ENCODE peak calls at places on chromosomes 16 and 17, in eight cellular contexts. W, D, J, X, F, V, H and N are unnamed samples.

GRCh38 chr17:18257268-18257681 is 1.3 kb downstream of the FLII start:
- DNase-seq in W (no peak), D (no peak), J (no peak), X (no peak), F (no peak), V (no peak), H (no peak), N (no peak)

GRCh38 chr16:11632455-11632921 is 35.8 kb upstream of the SNN start:
- DNase-seq in W (peak; percentile 88), D (peak; percentile 82), J (peak; percentile 78), X (no peak), F (no peak), V (peak; percentile 92), H (no peak), N (no peak)

GRCh38 chr16:49839462-49839825 is 16.5 kb downstream of the ZNF423 start:
- DNase-seq in W (no peak), D (no peak), J (no peak), X (no peak), F (no peak), V (no peak), H (no peak), N (no peak)

GRCh38 chr17:33686171-33686570 is 393.1 kb upstream of the ASIC2 start:
- DNase-seq in W (no peak), D (no peak), J (no peak), X (peak; percentile 28), F (no peak), V (no peak), H (no peak), N (no peak)

GRCh38 chr17:57523926-57524634 is 221.0 kb downstream of the CCDC182 start:
- DNase-seq in W (peak; percentile 42), D (peak; percentile 68), J (peak; percentile 40), X (peak; percentile 91), F (peak; percentile 56), V (peak; percentile 59), H (peak; percentile 71), N (no peak)

GRCh38 chr16:1642148-1642547 is 30.0 kb downstream of the CRAMP1 start:
- DNase-seq in W (no peak), D (no peak), J (no peak), X (no peak), F (peak; percentile 83), V (no peak), H (peak; percentile 77), N (no peak)

GRCh38 chr17:39757176-39757662 is 19.5 kb downstream of the GRB7 start:
- DNase-seq in W (no peak), D (no peak), J (no peak), X (no peak), F (no peak), V (no peak), H (no peak), N (no peak)

GRCh38 chr16:66030036-66030435 is 336.5 kb upstream of the CDH5 start:
- DNase-seq in W (peak; percentile 79), D (peak; percentile 43), J (peak; percentile 64), X (no peak), F (no peak), V (no peak), H (no peak), N (peak; percentile 40)

GRCh38 chr17:50201226-50201854 is at the start of gene COL1A1:
- DNase-seq in W (peak; percentile 94), D (peak; percentile 95), J (peak; percentile 90), X (no peak), F (no peak), V (peak; percentile 93), H (peak; percentile 80), N (no peak)

GRCh38 chr16:74738134-74738541 is 36.5 kb downstream of the FA2H start:
- DNase-seq in W (no peak), D (no peak), J (no peak), X (peak; percentile 91), F (no peak), V (no peak), H (no peak), N (no peak)

GRCh38 chr17:40174528-40174927 is 2.7 kb upstream of the RAPGEFL1 start:
- DNase-seq in W (no peak), D (no peak), J (no peak), X (no peak), F (no peak), V (no peak), H (no peak), N (no peak)

GRCh38 chr17:49021095-49021767 is 24.0 kb downstream of the IGF2BP1 start:
- DNase-seq in W (no peak), D (peak; percentile 59), J (peak; percentile 16), X (no peak), F (no peak), V (peak; percentile 44), H (no peak), N (no peak)

GRCh38 chr16:58414938-58415451 is 22.7 kb downstream of the GINS3 start:
- DNase-seq in W (peak; percentile 57), D (no peak), J (no peak), X (no peak), F (no peak), V (no peak), H (no peak), N (no peak)

GRCh38 chr16:26345951-26346350 is 654.2 kb downstream of the HS3ST4 start:
- DNase-seq in W (no peak), D (no peak), J (no peak), X (no peak), F (no peak), V (no peak), H (no peak), N (no peak)

GRCh38 chr17:50621562-50621961 is 13.1 kb upstream of the ABCC3 start:
- DNase-seq in W (no peak), D (no peak), J (no peak), X (no peak), F (no peak), V (no peak), H (no peak), N (no peak)

GRCh38 chr17:50059759-50060273 is 3.9 kb downstream of the ITGA3 start:
- DNase-seq in W (no peak), D (no peak), J (peak; percentile 56), X (no peak), F (no peak), V (no peak), H (no peak), N (no peak)

GRCh38 chr17:76371656-76372628 is 12.5 kb upstream of the SPHK1 start:
- DNase-seq in W (peak; percentile 99), D (peak; percentile 98), J (peak; percentile 98), X (peak; percentile 65), F (no peak), V (peak; percentile 87), H (no peak), N (peak; percentile 91)

GRCh38 chr16:57519796-57520360 is 16.5 kb downstream of the CCDC102A start:
- DNase-seq in W (peak; percentile 69), D (peak; percentile 47), J (peak; percentile 64), X (peak; percentile 68), F (peak; percentile 25), V (peak; percentile 47), H (peak; percentile 80), N (no peak)

GRCh38 chr16:12679660-12680272 is 123.9 kb downstream of the CPPED1 start:
- DNase-seq in W (peak; percentile 5), D (peak; percentile 8), J (no peak), X (no peak), F (no peak), V (peak; percentile 34), H (no peak), N (no peak)

GRCh38 chr17:8096541-8096940 is 9.0 kb upstream of the ALOX12B start:
- DNase-seq in W (no peak), D (no peak), J (no peak), X (no peak), F (no peak), V (no peak), H (no peak), N (no peak)

GRCh38 chr17:8091033-8091687 is 3.6 kb upstream of the ALOX12B start:
- DNase-seq in W (no peak), D (no peak), J (no peak), X (no peak), F (no peak), V (no peak), H (no peak), N (no peak)

GRCh38 chr17:8100149-8100548 is 12.6 kb upstream of the ALOX12B start:
- DNase-seq in W (no peak), D (no peak), J (no peak), X (no peak), F (no peak), V (no peak), H (no peak), N (no peak)

GRCh38 chr17:8100763-8101162 is 13.2 kb upstream of the ALOX12B start:
- DNase-seq in W (no peak), D (no peak), J (no peak), X (no peak), F (no peak), V (no peak), H (no peak), N (no peak)

GRCh38 chr17:8095361-8095760 is 7.8 kb upstream of the ALOX12B start:
- DNase-seq in W (no peak), D (no peak), J (no peak), X (no peak), F (no peak), V (no peak), H (no peak), N (no peak)
- TF ChIP-seq CTCF in W (peak; percentile 3), D (no peak), J (no peak), X (no peak), F (no peak), V (no peak), H (no peak), N (no peak)

GRCh38 chr16:31871510-31871909 is 2.1 kb upstream of the ZNF267 start:
- DNase-seq in W (no peak), D (no peak), J (no peak), X (no peak), F (no peak), V (no peak), H (no peak), N (no peak)
- H3K4me3 ChIP-seq in W (no peak overlapping the region), D (no peak overlapping the region), J (no peak overlapping the region), X (no peak overlapping the region), F (no peak overlapping the region), V (no peak overlapping the region), H (no peak overlapping the region), N (no peak overlapping the region)

GRCh38 chr16:67407176-67407787 is 9.0 kb downstream of the ZDHHC1 start:
- DNase-seq in W (peak; percentile 20), D (peak; percentile 49), J (no peak), X (no peak), F (no peak), V (peak; percentile 58), H (no peak), N (no peak)

GRCh38 chr16:67406111-67406593 is 10.1 kb downstream of the ZDHHC1 start:
- DNase-seq in W (peak; percentile 61), D (peak; percentile 62), J (no peak), X (no peak), F (no peak), V (no peak), H (no peak), N (no peak)

GRCh38 chr16:67409631-67410030 is 6.6 kb downstream of the ZDHHC1 start:
- DNase-seq in W (no peak), D (no peak), J (no peak), X (no peak), F (no peak), V (no peak), H (no peak), N (no peak)

GRCh38 chr16:67406628-67407027 is 9.6 kb downstream of the ZDHHC1 start:
- DNase-seq in W (peak; percentile 82), D (peak; percentile 88), J (peak; percentile 68), X (no peak), F (no peak), V (peak; percentile 93), H (no peak), N (peak; percentile 92)

GRCh38 chr16:67407788-67408452 is 8.4 kb downstream of the ZDHHC1 start:
- DNase-seq in W (no peak), D (no peak), J (no peak), X (no peak), F (no peak), V (no peak), H (no peak), N (no peak)
- TF ChIP-seq CTCF in W (no peak), D (peak; percentile 23), J (no peak), X (no peak), F (no peak), V (peak; percentile 4), H (no peak), N (no peak)

GRCh38 chr16:53519417-53520091 is 16.5 kb upstream of the AKTIP start:
- DNase-seq in W (no peak), D (no peak), J (no peak), X (no peak), F (no peak), V (no peak), H (no peak), N (no peak)
- H3K4me3 ChIP-seq in W (no peak overlapping the region), D (no peak overlapping the region), J (no peak overlapping the region), X (no peak overlapping the region), F (no peak overlapping the region), V (no peak overlapping the region), H (no peak overlapping the region), N (no peak overlapping the region)